ENCODE peak calls at places on chromosomes 1 and 21, in seven cellular contexts. X, V, W, H, Z, J and L are unnamed samples.

GRCh38 chr1:243495442-243496172 is 239.8 kb downstream of the SDCCAG8 start:
- DNase-seq in V (no peak), X (peak), J (no peak), Z (no peak), W (no peak), H (no peak), L (no peak)

GRCh38 chr21:36428789-36429671 is 43.8 kb downstream of the CHAF1B start:
- DNase-seq in H (no peak), W (no peak), V (no peak), X (peak), J (no peak), Z (no peak), L (no peak)

GRCh38 chr1:31414692-31415370 is 1.8 kb downstream of the SERINC2 start:
- DNase-seq in J (no peak), Z (no peak), W (peak), H (no peak), X (peak), V (no peak), L (no peak)

GRCh38 chr1:197908695-197909336 is 6.4 kb downstream of the C1orf53 start:
- DNase-seq in J (no peak), Z (peak), W (no peak), H (no peak), X (no peak), V (no peak), L (no peak)

GRCh38 chr1:107003972-107004371 is 52.5 kb upstream of the PRMT6 start:
- DNase-seq in V (no peak), Z (no peak), X (no peak), H (no peak), W (no peak), J (no peak), L (no peak)

GRCh38 chr1:208145167-208145566 is 99.0 kb downstream of the PLXNA2 start:
- DNase-seq in W (no peak), H (no peak), Z (no peak), V (no peak), J (no peak), X (no peak), L (no peak)

GRCh38 chr1:185965870-185966269 is 231.7 kb downstream of the HMCN1 start:
- DNase-seq in X (no peak), V (no peak), W (no peak), H (no peak), Z (no peak), J (no peak), L (no peak)

GRCh38 chr1:51969038-51969705 is 21.3 kb downstream of the RAB3B start:
- DNase-seq in H (no peak), J (no peak), V (no peak), Z (no peak), X (peak), W (no peak), L (no peak)

GRCh38 chr1:48031676-48032075 is 34.5 kb upstream of the TRABD2B start:
- DNase-seq in X (peak), V (no peak), W (no peak), Z (no peak), J (no peak), H (no peak), L (no peak)

GRCh38 chr1:244314921-244315544 is 136.7 kb downstream of the ADSS2 start:
- DNase-seq in V (no peak), J (no peak), Z (no peak), W (no peak), X (no peak), H (no peak), L (no peak)

GRCh38 chr1:78651247-78651646 is 1.6 kb downstream of the IFI44 start:
- DNase-seq in Z (no peak), X (peak), V (peak), W (no peak), H (no peak), J (no peak), L (no peak)

DNA sequence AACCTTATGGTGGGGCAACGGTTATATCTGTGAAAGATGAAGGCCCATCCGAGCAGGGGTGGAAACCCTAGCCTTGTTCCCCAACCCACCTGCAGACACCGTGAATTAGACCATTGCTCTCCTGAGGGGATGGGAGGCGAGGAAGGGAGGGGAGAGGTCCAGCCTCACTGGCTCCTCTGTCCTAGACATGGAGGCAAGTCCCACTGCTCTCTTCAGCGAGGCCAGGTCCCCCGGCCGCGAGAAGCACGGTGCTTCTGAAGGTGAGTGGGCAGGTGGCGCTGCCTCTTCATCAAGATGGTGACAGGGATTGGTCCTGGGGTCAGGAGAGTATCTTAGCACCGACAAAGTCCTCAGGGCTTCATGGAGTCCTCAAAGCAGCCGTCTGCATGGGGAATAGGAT is 59.3 kb downstream of the VWA5B1 start:
- DNase-seq in J (no peak), H (no peak), X (no peak), W (no peak), Z (no peak), V (no peak), L (no peak)
- TF ChIP-seq CTCF in J (no peak), H (no peak), X (no peak), W (no peak), Z (no peak), V (no peak), L (no peak)

GRCh38 chr1:207026177-207026576 is 6.4 kb downstream of the C1orf116 start:
- DNase-seq in H (no peak), Z (no peak), V (no peak), X (no peak), W (no peak), J (no peak), L (no peak)
- H3K4me3 ChIP-seq in H (no peak), Z (no peak), V (no peak), X (no peak), W (no peak), J (no peak), L (no peak)

GRCh38 chr1:221777434-221778072 is 35.7 kb upstream of the DUSP10 start:
- DNase-seq in J (no peak), W (no peak), V (peak), H (peak), Z (no peak), X (no peak), L (peak)
- TF ChIP-seq CTCF in J (no peak), W (no peak), V (no peak), H (peak), Z (no peak), X (no peak), L (no peak)

GRCh38 chr21:35404247-35404646 is 355.1 kb upstream of the RUNX1 start:
- DNase-seq in Z (no peak), W (no peak), V (no peak), H (no peak), X (no peak), J (no peak), L (no peak)
- H3K4me3 ChIP-seq in Z (no peak), W (no peak), V (no peak), H (no peak), X (no peak), J (no peak), L (no peak)

DNA sequence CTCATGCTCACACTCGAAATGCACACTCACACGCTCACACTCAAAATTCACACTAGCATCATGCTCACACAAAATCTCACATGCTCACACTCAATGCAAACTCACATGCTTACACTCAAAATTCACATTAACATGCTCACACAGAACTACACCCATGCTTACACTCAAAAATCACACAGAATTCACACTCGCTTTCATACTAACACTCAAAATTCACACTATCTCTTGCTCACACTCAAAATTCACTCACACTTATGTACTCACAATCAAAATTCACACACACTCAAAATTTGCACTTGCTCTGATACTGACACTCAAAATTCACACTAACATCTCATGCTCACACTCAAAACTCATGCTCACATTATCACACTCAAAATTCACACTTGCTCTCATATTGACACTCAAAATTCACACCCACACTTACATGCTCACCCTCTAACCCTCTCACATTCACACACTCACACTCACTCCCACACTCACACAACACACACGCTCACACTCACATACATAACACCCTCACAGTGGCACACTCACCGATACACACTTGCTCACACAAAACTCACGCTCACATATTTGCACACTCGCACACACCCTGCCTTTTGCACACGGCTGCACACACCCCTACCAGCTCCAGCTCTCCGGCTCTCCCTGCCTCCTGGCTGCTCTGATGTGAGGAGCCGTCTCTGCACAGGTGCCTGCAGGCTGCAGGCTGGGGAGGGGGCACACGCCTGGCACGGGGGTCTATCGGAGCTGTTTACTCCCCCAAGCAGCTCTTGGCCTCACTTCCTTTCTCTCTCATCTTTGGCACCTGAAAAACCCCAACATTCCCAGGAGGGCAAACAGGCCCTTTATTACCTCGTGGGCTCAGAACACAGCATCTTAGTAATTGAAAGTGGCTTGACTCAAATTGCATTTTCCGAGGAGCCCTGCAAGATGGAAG is 264.1 kb upstream of the VAMP3 start:
- DNase-seq in Z (no peak), X (no peak), W (no peak), V (no peak), H (no peak), J (no peak), L (no peak)
- TF ChIP-seq CTCF in Z (no peak), X (no peak), W (no peak), V (no peak), H (no peak), J (no peak), L (no peak)

GRCh38 chr21:45937721-45938452 is 43.7 kb upstream of the COL6A1 start:
- DNase-seq in Z (no peak), H (no peak), V (no peak), W (no peak), J (no peak), X (no peak), L (no peak)
- H3K4me3 ChIP-seq in Z (no peak), H (no peak), V (no peak), W (no peak), J (no peak), X (no peak), L (no peak)

GRCh38 chr1:152348447-152348846 is 11.4 kb downstream of the FLG2 start:
- DNase-seq in H (peak), X (peak), J (no peak), Z (no peak), W (no peak), V (no peak), L (no peak)
- TF ChIP-seq CTCF in H (peak), X (peak), J (no peak), Z (no peak), W (no peak), V (peak), L (no peak)

DNA sequence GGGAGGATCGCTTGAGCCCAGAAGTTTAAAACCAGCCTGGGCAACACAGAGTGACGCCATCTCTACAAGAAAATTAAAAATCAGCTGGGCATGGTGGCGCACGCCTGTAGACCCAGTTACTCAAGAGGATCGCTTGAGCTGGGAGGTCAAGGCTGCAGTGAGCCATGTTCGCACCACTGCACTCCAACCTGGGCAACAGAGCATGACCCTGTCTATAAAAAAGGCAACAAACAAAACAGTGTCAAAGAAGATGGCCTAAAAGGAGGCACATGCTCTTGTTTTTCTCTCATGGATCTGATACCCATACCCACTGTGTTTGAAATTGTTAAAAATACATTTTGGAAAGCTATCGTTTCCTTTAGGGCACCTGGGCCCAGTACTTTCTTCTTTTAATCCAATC is 191.7 kb downstream of the SLC45A1 start:
- DNase-seq in H (no peak), Z (no peak), J (no peak), W (no peak), V (no peak), X (no peak), L (no peak)
- H3K4me3 ChIP-seq in H (no peak), Z (no peak), J (no peak), W (no peak), V (no peak), X (no peak), L (no peak)